ENCODE peak calls at places on chromosome 15, in four cellular contexts. T is PC-3, E is kidney epithelial cell, G is AG09319. M is an unnamed sample.

GRCh38 chr15:72319360-72319984 is 485 bp downstream of the CELF6 start:
- DNase-seq in G (no peak), E (peak), T (peak), M (no peak)

GRCh38 chr15:89656116-89656815 is 999 bp upstream of the KIF7 start:
- DNase-seq in T (peak), G (no peak), E (no peak), M (no peak)

GRCh38 chr15:40063563-40064011 is 24.6 kb upstream of the SRP14 start:
- DNase-seq in T (peak), E (peak), G (peak), M (no peak)

GRCh38 chr15:41887893-41888292 is 6.0 kb downstream of the SPTBN5 start:
- DNase-seq in E (no peak), T (no peak), G (no peak), M (no peak)

GRCh38 chr15:37056168-37056893 is 44.0 kb downstream of the MEIS2 start:
- DNase-seq in T (no peak), E (no peak), G (no peak), M (no peak)

GRCh38 chr15:66587749-66588148 is 22.0 kb upstream of the LCTL start:
- DNase-seq in G (no peak), T (no peak), E (no peak), M (no peak)

GRCh38 chr15:82999905-83000671 is 11.4 kb downstream of the C15orf40 start:
- DNase-seq in T (peak), G (peak), E (no peak), M (peak)

GRCh38 chr15:62059108-62059817 is 984 bp downstream of the VPS13C start:
- DNase-seq in G (no peak), T (peak), E (no peak), M (no peak)

GRCh38 chr15:100291106-100291505 is 50.7 kb downstream of the ADAMTS17 start:
- DNase-seq in T (peak), E (no peak), G (no peak), M (no peak)

GRCh38 chr15:85498471-85498870 is 118.1 kb downstream of the AKAP13 start:
- DNase-seq in G (no peak), E (no peak), T (no peak), M (no peak)

GRCh38 chr15:100686725-100687488 is 84.5 kb downstream of the ASB7 start:
- DNase-seq in E (no peak), G (no peak), T (peak), M (no peak)

GRCh38 chr15:67063689-67064606 is 1.5 kb upstream of the SMAD3 start:
- DNase-seq in T (no peak), G (no peak), E (no peak), M (no peak)

GRCh38 chr15:90035835-90036220 is 34.7 kb downstream of the ZNF710 start:
- DNase-seq in E (no peak), G (no peak), T (no peak), M (no peak)

GRCh38 chr15:71570736-71571135 is 239.6 kb upstream of the NR2E3 start:
- DNase-seq in T (no peak), E (no peak), G (no peak), M (no peak)

GRCh38 chr15:85694086-85694485 is 100.6 kb downstream of the KLHL25 start:
- DNase-seq in G (no peak), E (no peak), T (no peak), M (no peak)

GRCh38 chr15:83914906-83915305 is 261.0 kb downstream of the ADAMTSL3 start:
- DNase-seq in T (no peak), G (no peak), E (no peak), M (no peak)

GRCh38 chr15:86743283-86743903 is 663.7 kb downstream of the AGBL1 start:
- DNase-seq in E (no peak), G (no peak), T (peak), M (no peak)

GRCh38 chr15:38217181-38217580 is 35.5 kb upstream of the SPRED1 start:
- DNase-seq in T (peak), G (no peak), E (peak), M (peak)

GRCh38 chr15:98904466-98905048 is 103.0 kb downstream of the PGPEP1L start:
- DNase-seq in E (no peak), G (no peak), T (peak), M (no peak)

GRCh38 chr15:64344651-64345262 is 11.2 kb downstream of the CSNK1G1 start:
- DNase-seq in G (peak), T (no peak), E (no peak), M (no peak)

GRCh38 chr15:42037650-42038049 is 16.8 kb upstream of the PLA2G4E start:
- DNase-seq in G (no peak), T (peak), E (peak), M (no peak)

GRCh38 chr15:90860942-90861675 is 7.3 kb upstream of the FURIN start:
- DNase-seq in E (no peak), T (peak), G (no peak), M (no peak)

GRCh38 chr15:51075364-51075763 is 19.3 kb downstream of the TNFAIP8L3 start:
- DNase-seq in G (no peak), E (no peak), T (no peak), M (no peak)

GRCh38 chr15:41950505-41950904 is 21.9 kb downstream of the EHD4 start:
- DNase-seq in E (no peak), T (no peak), G (no peak), M (no peak)

GRCh38 chr15:63915888-63916731 is 82.4 kb upstream of the HERC1 start:
- DNase-seq in G (no peak), T (peak), E (no peak), M (no peak)

GRCh38 chr15:48415036-48415886 is 84.0 kb downstream of the DUT start:
- DNase-seq in G (no peak), E (no peak), T (peak), M (no peak)

GRCh38 chr15:52496776-52497470 is 31.8 kb downstream of the MYO5A start:
- DNase-seq in G (no peak), E (peak), T (peak), M (no peak)

GRCh38 chr15:81152799-81153198 is 18.7 kb downstream of the CFAP161 start:
- DNase-seq in T (no peak), G (no peak), E (no peak), M (no peak)

GRCh38 chr15:43239732-43240491 is 19.1 kb upstream of the EPB42 start:
- DNase-seq in G (no peak), T (peak), E (no peak), M (no peak)

GRCh38 chr15:84081391-84082168 is 154.0 kb upstream of the GOLGA6L4 start:
- DNase-seq in E (no peak), T (peak), G (no peak), M (no peak)

GRCh38 chr15:60787737-60788513 is 309.0 kb upstream of the ICE2 start:
- DNase-seq in G (no peak), E (no peak), T (peak), M (no peak)
- TF ChIP-seq CTCF in G (peak), E (peak), T (peak), M (peak)

GRCh38 chr15:58362262-58362922 is 69.4 kb upstream of the LIPC start:
- DNase-seq in T (no peak), E (no peak), G (no peak), M (no peak)

GRCh38 chr15:58357529-58358476 is 74.0 kb upstream of the LIPC start:
- DNase-seq in E (no peak), T (no peak), G (no peak), M (no peak)

GRCh38 chr15:58360421-58361090 is 71.2 kb upstream of the LIPC start:
- DNase-seq in T (no peak), G (no peak), E (no peak), M (no peak)

GRCh38 chr15:58355965-58356358 is 75.8 kb upstream of the LIPC start:
- DNase-seq in E (no peak), T (no peak), G (no peak), M (no peak)

DNA sequence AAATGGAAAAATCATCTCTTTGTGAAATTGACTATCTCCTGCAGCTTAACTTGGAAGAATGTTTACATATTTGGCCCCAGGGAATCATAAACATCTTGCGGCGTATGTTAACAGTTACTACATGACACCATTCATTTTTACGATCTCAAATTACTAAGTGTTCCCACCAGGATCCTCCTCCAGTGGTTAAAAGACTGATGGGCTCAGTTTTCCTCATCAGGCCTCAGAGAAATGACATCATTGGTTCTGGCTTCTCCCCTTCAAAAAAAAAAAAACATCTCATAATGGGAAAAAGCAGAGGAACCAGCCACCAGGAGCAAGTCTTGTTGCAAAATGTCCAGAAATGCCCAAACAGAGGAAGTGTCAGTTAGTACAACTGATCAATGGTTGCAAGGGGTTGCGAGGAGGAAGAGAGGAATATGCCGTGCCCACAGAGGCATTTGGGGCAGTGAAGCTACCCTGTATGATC is 70.5 kb upstream of the LIPC start:
- DNase-seq in T (peak), E (no peak), G (peak), M (peak)
- TF ChIP-seq CTCF in T (no peak), E (no peak), G (no peak), M (no peak)

DNA sequence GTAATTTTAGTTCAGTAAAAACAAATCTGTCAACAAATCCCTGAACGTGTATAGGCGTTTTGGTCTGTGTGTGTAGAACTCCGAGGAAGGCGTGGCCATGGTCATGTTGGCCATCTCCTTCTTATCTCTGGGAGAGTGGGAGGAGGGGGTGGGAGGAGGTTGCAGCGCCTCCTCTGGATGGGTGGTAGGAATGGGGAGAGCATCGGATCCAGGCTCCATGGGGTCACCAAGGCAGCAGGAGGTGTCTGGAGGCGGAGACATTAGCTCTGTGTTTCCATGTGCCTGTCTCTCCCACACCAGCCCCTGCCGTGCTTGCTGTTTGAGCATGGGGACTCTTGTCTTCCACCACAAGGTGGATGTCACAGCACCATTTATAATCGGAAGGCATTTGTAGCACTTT is 34.5 kb upstream of the TRPM1 start:
- DNase-seq in E (no peak), G (no peak), T (no peak), M (no peak)
- TF ChIP-seq CTCF in E (peak), G (no peak), T (no peak), M (no peak)

DNA sequence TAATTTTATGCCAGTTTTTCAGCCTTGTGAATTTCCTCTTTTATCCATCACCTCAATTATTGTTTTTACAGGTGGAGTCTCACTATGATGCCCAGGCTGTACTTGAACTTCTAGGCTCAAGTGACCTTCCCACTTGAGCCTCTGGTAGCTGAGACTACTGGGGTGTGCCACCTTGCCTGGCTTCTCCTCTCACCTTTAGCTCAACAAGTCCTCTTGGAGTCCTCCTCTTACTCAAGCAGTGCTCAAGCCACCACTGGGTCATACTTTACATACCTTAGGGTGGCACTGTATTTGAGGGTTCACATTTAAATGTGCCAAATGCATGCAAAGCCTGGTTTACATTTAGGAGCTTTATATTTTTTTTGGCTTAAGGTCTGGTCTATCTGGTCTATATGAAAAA is 350.1 kb upstream of the MCTP2 start:
- DNase-seq in G (no peak), E (no peak), T (no peak), M (no peak)
- TF ChIP-seq CTCF in G (no peak), E (no peak), T (no peak), M (no peak)

M was measured in HFF-Myc.